ENCODE peak calls at places on chromosomes 6 and 20, in four cellular contexts. X is activated T-helper 1 cell treated with anti-CD3 and anti-CD28 coated beads, Interleukin-2, amount 50 U/mL, for 16 hours; U is neural crest cell; J is activated gamma-delta T cell treated with Interleukin-2 at 50 U/mL for 16 hours. E is an unnamed sample.

GRCh38 chr6:40112350-40112749 is 178.1 kb upstream of the MOCS1 start:
- DNase-seq in X (no peak), U (no peak), J (no peak), E (no peak)

GRCh38 chr6:134041093-134041492 is 11.3 kb downstream of the SLC2A12 start:
- DNase-seq in X (no peak), U (no peak), J (no peak), E (no peak)

GRCh38 chr6:120908767-120909166 is 425.5 kb downstream of the TBC1D32 start:
- DNase-seq in X (no peak), U (no peak), J (no peak), E (no peak)

GRCh38 chr6:84224251-84224650 is 3.2 kb downstream of the CEP162 start:
- DNase-seq in X (no peak), U (no peak), J (no peak), E (no peak)

GRCh38 chr20:35901678-35902544 is 52.4 kb downstream of the SCAND1 start:
- DNase-seq in X (no peak), U (no peak), J (no peak), E (no peak)

GRCh38 chr6:122683996-122684651 is 73.9 kb downstream of the PKIB start:
- DNase-seq in X (no peak), U (no peak), J (no peak), E (no peak)

GRCh38 chr6:147711511-147711910 is 203.0 kb downstream of the SAMD5 start:
- DNase-seq in X (no peak), U (no peak), J (no peak), E (no peak)

GRCh38 chr6:16334671-16335070 is 96.3 kb downstream of the GMPR start:
- DNase-seq in X (no peak), U (no peak), J (no peak), E (no peak)

GRCh38 chr6:85594197-85594930 is 706 bp upstream of the SNX14 start:
- DNase-seq in X (peak; percentile 18), U (no peak), J (no peak), E (no peak)

GRCh38 chr6:7154341-7155139 is 46.8 kb downstream of the RREB1 start:
- DNase-seq in X (no peak), U (no peak), J (no peak), E (no peak)

GRCh38 chr20:37821691-37822655 is 81.0 kb upstream of the VSTM2L start:
- DNase-seq in X (no peak), U (no peak), J (no peak), E (no peak)

GRCh38 chr20:24437322-24438090 is 31.9 kb upstream of the SYNDIG1 start:
- DNase-seq in X (no peak), U (no peak), J (no peak), E (no peak)

GRCh38 chr20:46688151-46689081 is 828 bp downstream of the TP53RK start:
- DNase-seq in X (no peak), U (no peak), J (no peak), E (no peak)

GRCh38 chr6:90415178-90415577 is 118.5 kb upstream of the BACH2 start:
- DNase-seq in X (no peak), U (no peak), J (no peak), E (no peak)

GRCh38 chr6:121686611-121687023 is 251.2 kb downstream of the GJA1 start:
- DNase-seq in X (no peak), U (no peak), J (no peak), E (no peak)

GRCh38 chr20:33868571-33868970 is 57.4 kb downstream of the CHMP4B start:
- DNase-seq in X (no peak), U (no peak), J (no peak), E (no peak)

GRCh38 chr6:151448623-151449022 is 3.3 kb downstream of the RMND1 start:
- DNase-seq in X (no peak), U (no peak), J (no peak), E (no peak)

GRCh38 chr6:131362070-131362469 is 211.0 kb upstream of the ARG1 start:
- DNase-seq in X (no peak), U (no peak), J (no peak), E (no peak)

GRCh38 chr6:131807644-131808459 is at the start of gene ENPP1:
- DNase-seq in X (peak; percentile 23), U (peak; percentile 61), J (peak; percentile 35), E (peak; percentile 76)

GRCh38 chr6:107841265-107841650 is 17.1 kb upstream of the SCML4 start:
- DNase-seq in X (no peak), U (no peak), J (no peak), E (no peak)